ENCODE peak calls at places on chromosomes 12 and 14, in nine cellular contexts. X is CD8-positive, alpha-beta T cell; N is tibial nerve; B is cardiac fibroblast; S is upper lobe of right lung; T is hepatocyte; V is kidney epithelial cell; C is right lobe of liver; U is retinal pigment epithelial cell. G is an unnamed sample.

GRCh38 chr12:14810953-14811483 is 3.0 kb downstream of the SMCO3 start:
- DNase-seq in C (peak), U (no peak), V (no peak), S (no peak), N (no peak), B (peak), X (no peak), T (peak), G (no peak)

GRCh38 chr12:63151898-63152700 is 1.1 kb upstream of the AVPR1A start:
- DNase-seq in T (peak), V (peak), N (peak), C (peak), U (peak), S (no peak), B (peak), X (no peak), G (peak)

GRCh38 chr12:30980886-30981662 is 54.5 kb downstream of the TSPAN11 start:
- DNase-seq in V (no peak), S (no peak), N (no peak), C (no peak), B (no peak), X (no peak), U (no peak), T (no peak), G (no peak)

GRCh38 chr12:71157601-71158233 is at the start of gene TSPAN8:
- DNase-seq in T (peak), X (no peak), S (no peak), B (no peak), U (no peak), V (no peak), C (no peak), N (peak), G (no peak)

GRCh38 chr14:44812672-44813071 is 149.1 kb downstream of the KLHL28 start:
- DNase-seq in B (no peak), U (no peak), X (no peak), V (no peak), S (no peak), T (no peak), C (no peak), N (no peak), G (no peak)

GRCh38 chr14:64278458-64278857 is 15.7 kb downstream of the ESR2 start:
- DNase-seq in N (no peak), C (no peak), S (no peak), B (no peak), X (no peak), T (no peak), V (no peak), U (no peak), G (no peak)

GRCh38 chr14:68208726-68209125 is 389.1 kb downstream of the RAD51B start:
- DNase-seq in V (no peak), N (no peak), S (no peak), B (no peak), C (no peak), X (no peak), U (no peak), T (no peak), G (no peak)

GRCh38 chr12:80702889-80703605 is 4.4 kb upstream of the MYF6 start:
- DNase-seq in X (no peak), V (peak), C (no peak), N (no peak), U (no peak), B (peak), T (peak), S (no peak), G (peak)

GRCh38 chr12:124518051-124518932 is 49.1 kb downstream of the NCOR2 start:
- DNase-seq in C (peak), T (peak), S (peak), V (peak), X (no peak), B (peak), N (peak), U (peak), G (peak)

GRCh38 chr12:17810399-17810798 is 279.6 kb downstream of the RERGL start:
- DNase-seq in B (no peak), V (no peak), X (no peak), C (no peak), T (no peak), N (no peak), S (no peak), U (no peak), G (no peak)

GRCh38 chr14:72679106-72679505 is 214.8 kb downstream of the DPF3 start:
- DNase-seq in S (no peak), C (no peak), X (no peak), B (peak), V (no peak), N (no peak), U (no peak), T (no peak), G (no peak)

GRCh38 chr12:116666305-116666673 is 71.6 kb downstream of the SPRING1 start:
- DNase-seq in T (no peak), N (no peak), S (no peak), V (no peak), U (no peak), B (no peak), X (no peak), C (no peak), G (no peak)

GRCh38 chr12:118741196-118741595 is 240.1 kb upstream of the SRRM4 start:
- DNase-seq in X (no peak), N (no peak), V (no peak), B (no peak), U (no peak), S (no peak), T (no peak), C (no peak), G (no peak)

GRCh38 chr14:68978550-68978911 is 571 bp downstream of the ACTN1 start:
- DNase-seq in S (peak), V (no peak), X (peak), C (peak), T (peak), B (no peak), U (no peak), N (peak), G (no peak)

GRCh38 chr14:24366664-24367505 is 1.1 kb upstream of the NFATC4 start:
- DNase-seq in C (peak), V (peak), B (peak), U (peak), N (peak), X (peak), S (peak), T (peak), G (peak)

GRCh38 chr12:54683388-54683787 is 35.2 kb upstream of the DCD start:
- DNase-seq in N (no peak), U (no peak), V (no peak), B (no peak), S (no peak), X (no peak), C (no peak), T (no peak), G (no peak)

GRCh38 chr12:54682674-54683073 is 34.5 kb upstream of the DCD start:
- DNase-seq in U (no peak), B (no peak), T (no peak), C (no peak), N (no peak), X (no peak), V (no peak), S (no peak), G (no peak)

GRCh38 chr12:54684636-54685630 is 36.8 kb upstream of the DCD start:
- DNase-seq in U (no peak), C (peak), N (no peak), S (no peak), B (no peak), V (no peak), T (no peak), X (no peak), G (no peak)

GRCh38 chr12:54678131-54678530 is 30.0 kb upstream of the DCD start:
- DNase-seq in B (no peak), S (no peak), V (no peak), C (no peak), T (no peak), X (no peak), U (no peak), N (no peak), G (no peak)

DNA sequence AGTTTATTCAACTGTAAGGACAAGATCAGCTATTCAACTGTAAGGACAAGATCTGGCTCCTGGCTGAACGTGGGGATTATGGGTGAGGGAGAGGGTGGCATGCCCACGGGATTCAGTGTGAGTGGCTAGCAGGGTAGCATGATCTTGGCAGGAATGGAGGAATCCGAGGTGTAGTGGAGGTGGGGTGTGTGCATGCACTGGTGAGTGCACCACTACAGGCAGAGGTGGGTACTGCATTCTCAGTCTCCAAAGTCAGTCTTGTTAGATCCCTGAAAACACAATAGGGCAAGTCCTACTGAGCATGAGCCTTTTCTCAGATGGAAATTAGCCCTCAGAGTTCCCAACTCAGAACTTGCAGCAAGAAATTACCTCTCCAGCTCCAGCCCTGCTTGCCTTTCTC is 32.2 kb upstream of the DCD start:
- DNase-seq in N (no peak), U (no peak), C (no peak), X (peak), S (no peak), T (no peak), B (peak), V (no peak), G (peak)
- TF ChIP-seq CTCF in N (peak), U (peak), C (peak), X (peak), S (peak), T (peak), B (peak), V (peak), G (peak)

GRCh38 chr12:49811961-49812401 is 16.2 kb downstream of the NCKAP5L start:
- DNase-seq in U (no peak), T (no peak), B (no peak), S (no peak), X (no peak), C (no peak), N (no peak), V (no peak), G (no peak)
- H3K4me3 ChIP-seq in U (no peak), T (no peak), B (no peak), S (no peak), X (no peak), C (no peak), N (no peak), V (no peak), G (no peak)

GRCh38 chr12:79008591-79008990 is 144.0 kb downstream of the SYT1 start:
- DNase-seq in X (no peak), U (no peak), C (no peak), S (no peak), T (no peak), N (no peak), B (no peak), V (no peak), G (no peak)

GRCh38 chr12:79000501-79000900 is 135.9 kb downstream of the SYT1 start:
- DNase-seq in C (no peak), T (no peak), N (no peak), X (no peak), V (no peak), U (no peak), S (no peak), B (peak), G (no peak)

GRCh38 chr12:79001404-79001803 is 136.8 kb downstream of the SYT1 start:
- DNase-seq in V (no peak), B (no peak), N (no peak), S (no peak), U (no peak), C (no peak), X (no peak), T (no peak), G (no peak)

DNA sequence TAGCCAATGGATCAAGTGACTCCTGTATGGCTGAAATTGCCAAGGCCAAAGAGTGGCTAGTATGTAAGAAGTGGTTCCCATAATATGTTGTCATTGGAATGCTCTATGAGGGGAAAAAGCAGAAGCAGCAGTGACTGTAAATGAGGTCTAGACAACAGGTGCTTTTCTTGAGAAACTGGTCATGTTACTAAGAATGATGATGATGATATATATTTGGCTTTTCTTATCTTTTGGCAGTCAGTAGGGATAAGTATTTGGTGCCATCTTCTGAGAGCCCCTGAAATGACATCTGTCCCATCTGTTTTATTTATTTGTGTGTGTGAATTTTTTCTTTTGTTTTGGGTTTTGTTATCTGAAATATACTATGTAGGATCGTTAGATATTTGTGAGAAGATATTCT is 141.7 kb downstream of the SYT1 start:
- DNase-seq in N (no peak), C (no peak), U (no peak), T (no peak), V (no peak), X (no peak), S (no peak), B (peak), G (no peak)
- TF ChIP-seq CTCF in N (no peak), C (no peak), U (no peak), T (peak), V (peak), X (no peak), S (no peak), B (peak), G (no peak)

DNA sequence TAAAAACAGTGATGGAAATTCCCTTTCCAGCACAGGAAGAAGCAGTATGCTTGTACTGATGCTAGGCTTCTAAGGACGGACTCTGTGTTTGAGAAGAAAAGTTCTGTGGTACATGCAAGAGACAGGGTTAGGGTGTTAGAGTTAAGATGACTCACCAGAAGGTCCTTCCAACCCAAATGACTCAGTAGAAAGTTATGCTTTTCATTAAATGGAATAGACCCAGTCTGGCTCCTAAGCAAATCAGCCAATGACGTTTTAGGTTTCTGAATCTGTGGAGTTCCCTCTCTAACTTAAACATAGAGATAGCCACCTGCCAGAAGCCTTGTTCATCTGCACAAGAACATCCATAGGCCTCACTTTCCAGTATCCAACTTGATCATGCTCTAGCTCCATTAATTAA is 5.7 kb downstream of the PTHLH start:
- DNase-seq in B (peak), N (no peak), V (peak), T (peak), X (no peak), S (no peak), U (peak), C (no peak), G (peak)
- H3K4me3 ChIP-seq in B (no peak), N (no peak), V (no peak), T (no peak), X (no peak), S (no peak), U (no peak), C (no peak), G (no peak)

GRCh38 chr12:67943295-67943892 is 45.9 kb upstream of the IFNG-AS1 start:
- DNase-seq in U (peak), T (peak), N (peak), C (no peak), X (peak), S (no peak), V (no peak), B (peak), G (peak)

GRCh38 chr12:67940780-67941243 is 48.4 kb upstream of the IFNG-AS1 start:
- DNase-seq in X (no peak), V (no peak), T (peak), C (no peak), N (no peak), U (peak), S (no peak), B (peak), G (no peak)

GRCh38 chr12:67942704-67943103 is 46.5 kb upstream of the IFNG-AS1 start:
- DNase-seq in X (no peak), C (no peak), B (no peak), N (no peak), T (no peak), S (no peak), V (no peak), U (no peak), G (no peak)

GRCh38 chr12:67939611-67940010 is 49.6 kb upstream of the IFNG-AS1 start:
- DNase-seq in N (no peak), S (no peak), V (no peak), B (no peak), C (no peak), T (no peak), U (no peak), X (no peak), G (no peak)

GRCh38 chr12:67937822-67938221 is 51.4 kb upstream of the IFNG-AS1 start:
- DNase-seq in S (no peak), V (no peak), X (no peak), B (no peak), U (no peak), C (no peak), T (no peak), N (no peak), G (no peak)
- TF ChIP-seq CTCF in S (no peak), V (no peak), X (no peak), B (no peak), U (no peak), C (no peak), T (no peak), N (no peak), G (no peak)

GRCh38 chr14:61563162-61563511 is 132.2 kb upstream of the HIF1A start:
- DNase-seq in X (no peak), T (no peak), V (no peak), N (no peak), C (no peak), B (no peak), U (no peak), S (no peak), G (no peak)

GRCh38 chr14:61561144-61561543 is 134.2 kb upstream of the HIF1A start:
- DNase-seq in B (peak), X (no peak), N (no peak), V (no peak), S (no peak), U (no peak), T (no peak), C (no peak), G (no peak)

GRCh38 chr14:61563880-61564622 is 131.3 kb upstream of the HIF1A start:
- DNase-seq in V (no peak), S (no peak), B (no peak), T (no peak), N (no peak), U (no peak), X (no peak), C (no peak), G (no peak)

GRCh38 chr14:61561657-61562276 is 133.5 kb upstream of the HIF1A start:
- DNase-seq in X (no peak), B (peak), U (peak), V (peak), S (peak), C (peak), N (peak), T (peak), G (peak)

GRCh38 chr14:61562321-61563161 is 132.8 kb upstream of the HIF1A start:
- DNase-seq in B (peak), U (peak), C (no peak), S (no peak), T (peak), N (no peak), V (peak), X (no peak), G (peak)
- H3K4me3 ChIP-seq in B (no peak), U (no peak), C (no peak), S (no peak), T (no peak), N (no peak), V (no peak), X (no peak), G (peak)

GRCh38 chr12:89924191-89924590 is 215.6 kb upstream of the ATP2B1 start:
- DNase-seq in B (no peak), X (no peak), C (no peak), V (no peak), S (no peak), U (no peak), T (no peak), N (no peak), G (no peak)
- TF ChIP-seq CTCF in B (no peak), X (no peak), C (no peak), V (no peak), S (no peak), U (no peak), T (no peak), N (no peak), G (no peak)

DNA sequence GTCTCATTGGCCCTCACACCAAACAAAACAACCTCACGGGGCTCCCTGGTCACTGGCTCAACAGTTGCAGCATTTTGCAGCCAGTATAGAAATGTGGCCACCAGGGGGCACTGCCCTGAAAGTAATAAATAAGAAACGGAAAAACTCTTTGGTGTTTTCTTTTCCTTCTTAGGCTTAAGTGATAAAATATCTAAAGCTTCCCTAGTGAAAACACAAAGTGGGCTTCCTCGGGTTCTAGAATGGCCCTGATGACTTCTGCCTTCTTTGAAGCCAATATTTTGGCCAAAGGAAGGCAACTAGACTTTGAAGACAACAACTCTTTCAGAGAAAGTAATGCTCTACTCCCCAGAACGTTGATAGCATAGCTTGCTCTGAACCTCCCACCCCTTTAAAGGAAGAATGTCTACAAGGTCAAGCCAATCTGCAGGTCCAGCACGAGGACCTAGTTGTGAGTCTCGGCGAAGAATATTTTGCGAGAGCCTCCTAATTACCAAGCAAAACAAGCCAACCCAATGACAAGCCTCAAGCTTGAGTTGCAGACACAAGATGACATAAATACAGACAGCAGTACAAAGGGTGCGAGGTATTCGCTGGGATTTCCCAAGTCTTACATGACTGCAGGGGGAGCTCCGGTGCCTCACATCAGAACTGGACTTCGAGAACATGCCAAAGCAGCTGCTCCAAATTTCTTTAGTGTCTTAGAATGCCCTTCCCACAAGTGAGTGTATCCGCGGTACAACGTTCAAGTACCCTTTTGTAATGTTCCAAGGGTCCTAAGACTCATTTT is 2.6 kb downstream of the ITPK1 start:
- DNase-seq in C (peak), U (no peak), X (peak), S (peak), V (peak), B (peak), T (peak), N (peak), G (peak)
- H3K4me3 ChIP-seq in C (peak), U (peak), X (peak), S (peak), V (no peak), B (peak), T (peak), N (peak), G (peak)

GRCh38 chr14:22422238-22422637 is 166.8 kb downstream of the DAD1 start:
- DNase-seq in N (no peak), X (no peak), B (no peak), U (no peak), S (no peak), T (no peak), C (no peak), V (no peak), G (no peak)
- TF ChIP-seq CTCF in N (no peak), X (no peak), B (no peak), U (no peak), S (no peak), T (no peak), C (no peak), V (no peak), G (no peak)

DNA sequence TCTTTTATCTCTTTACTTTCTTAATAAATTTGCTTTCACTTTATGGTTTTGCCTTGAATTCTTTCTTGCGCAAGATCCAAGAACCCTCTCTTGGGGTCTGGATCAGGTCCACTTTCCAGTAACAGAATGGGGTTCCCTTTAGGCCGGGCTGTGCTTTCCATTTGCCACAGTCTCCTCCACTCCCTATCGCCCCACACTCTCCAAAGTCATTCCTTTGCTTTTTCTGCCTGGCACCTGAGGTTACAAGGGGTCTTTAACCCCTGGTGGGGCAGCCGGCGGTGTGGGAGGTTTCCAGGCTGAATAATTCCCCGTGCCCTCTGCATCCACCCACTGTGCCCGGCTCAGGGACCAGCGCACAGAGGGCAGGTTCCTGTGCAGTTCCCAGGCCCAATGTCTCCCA is 42.9 kb upstream of the LHX5 start:
- DNase-seq in X (no peak), S (no peak), N (no peak), V (no peak), C (no peak), T (no peak), U (no peak), B (no peak), G (no peak)
- H3K4me3 ChIP-seq in X (no peak), S (no peak), N (no peak), V (no peak), C (no peak), T (no peak), U (no peak), B (no peak), G (no peak)